ENCODE peak calls at places on chromosomes 5 and 9, in four cellular contexts. One of them, this sample, is unnamed.
A peak's percentile ranks its signal among the peaks of the same experiment; 100 is the strongest.

GRCh38 chr9:92064711-92065110 is 50.5 kb downstream of the SPTLC1 start:
- DNase-seq in OCI-LY7: no peak
- DNase-seq in cardiac muscle cell: no peak
- DNase-seq in DND-41: no peak
- DNase-seq in this sample: no peak

GRCh38 chr5:114361724-114362196 is at the start of gene KCNN2:
- DNase-seq in OCI-LY7: no peak
- DNase-seq in cardiac muscle cell: peak; percentile 92
- DNase-seq in DND-41: no peak
- DNase-seq in this sample: no peak

GRCh38 chr5:149638136-149638535 is 56.8 kb downstream of the ARHGEF37 start:
- DNase-seq in OCI-LY7: no peak
- DNase-seq in cardiac muscle cell: no peak
- DNase-seq in DND-41: no peak
- DNase-seq in this sample: no peak

GRCh38 chr9:104766025-104766424 is 2.1 kb downstream of the NIPSNAP3B start:
- DNase-seq in OCI-LY7: no peak
- DNase-seq in cardiac muscle cell: no peak
- DNase-seq in DND-41: no peak
- DNase-seq in this sample: no peak

GRCh38 chr9:127351182-127352166 is 45.5 kb upstream of the SLC2A8 start:
- DNase-seq in OCI-LY7: no peak
- DNase-seq in cardiac muscle cell: no peak
- DNase-seq in DND-41: no peak
- DNase-seq in this sample: no peak

GRCh38 chr5:158543539-158544387 is 556.0 kb downstream of the EBF1 start:
- DNase-seq in OCI-LY7: no peak
- DNase-seq in cardiac muscle cell: no peak
- DNase-seq in DND-41: no peak
- DNase-seq in this sample: no peak

GRCh38 chr5:79691007-79691406 is 1.4 kb downstream of the CMYA5 start:
- DNase-seq in OCI-LY7: no peak
- DNase-seq in cardiac muscle cell: no peak
- DNase-seq in DND-41: no peak
- DNase-seq in this sample: no peak

GRCh38 chr9:37947987-37948386 is 44.1 kb upstream of the SLC25A51 start:
- DNase-seq in OCI-LY7: no peak
- DNase-seq in cardiac muscle cell: no peak
- DNase-seq in DND-41: no peak
- DNase-seq in this sample: no peak

GRCh38 chr9:38694676-38695075 is 25.3 kb downstream of the FAM240B start:
- DNase-seq in OCI-LY7: no peak
- DNase-seq in cardiac muscle cell: no peak
- DNase-seq in DND-41: no peak
- DNase-seq in this sample: no peak

GRCh38 chr9:19174127-19174921 is 47.0 kb upstream of the PLIN2 start:
- DNase-seq in OCI-LY7: peak; percentile 81
- DNase-seq in cardiac muscle cell: peak; percentile 56
- DNase-seq in DND-41: peak; percentile 55
- DNase-seq in this sample: peak; percentile 91

GRCh38 chr5:132797651-132798050 is 15.5 kb upstream of the SOWAHA start:
- DNase-seq in OCI-LY7: no peak
- DNase-seq in cardiac muscle cell: no peak
- DNase-seq in DND-41: no peak
- DNase-seq in this sample: no peak

GRCh38 chr5:75909223-75909622 is 174.0 kb upstream of the SV2C start:
- DNase-seq in OCI-LY7: no peak
- DNase-seq in cardiac muscle cell: no peak
- DNase-seq in DND-41: no peak
- DNase-seq in this sample: no peak
- TF ChIP-seq CTCF in OCI-LY7: no peak
- TF ChIP-seq CTCF in cardiac muscle cell: no peak
- TF ChIP-seq CTCF in DND-41: no peak
- TF ChIP-seq CTCF in this sample: no peak

DNA sequence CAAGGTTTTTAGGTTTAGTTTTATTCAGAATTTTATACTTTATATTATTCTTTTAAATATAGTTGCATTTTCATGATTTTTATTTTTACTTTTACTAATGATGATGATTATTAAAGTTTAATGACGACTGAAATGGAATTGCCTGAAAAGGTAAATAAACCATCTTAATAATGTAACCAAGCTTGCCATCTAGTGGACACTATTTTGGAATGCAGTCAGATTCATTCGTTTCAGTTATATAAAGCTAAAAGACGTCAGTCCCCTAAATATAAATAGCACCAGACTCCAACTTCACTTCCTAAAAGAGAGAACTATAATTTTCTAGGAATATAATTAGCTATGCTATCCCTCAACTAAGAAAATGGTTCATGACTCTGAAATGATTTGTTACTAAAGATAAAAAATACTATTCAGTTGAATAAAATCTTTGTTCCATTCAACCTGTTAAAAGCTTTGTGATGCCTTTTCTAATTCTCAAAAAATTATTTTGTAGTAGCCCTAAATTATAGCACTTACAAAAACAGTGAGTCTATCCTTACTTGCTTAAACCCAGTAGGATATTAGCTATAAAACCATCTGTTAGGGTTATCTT is 19.9 kb downstream of the ABITRAM start:
- DNase-seq in OCI-LY7: peak; percentile 55
- DNase-seq in cardiac muscle cell: peak; percentile 66
- DNase-seq in DND-41: no peak
- DNase-seq in this sample: no peak
- TF ChIP-seq CTCF in OCI-LY7: peak; percentile 88
- TF ChIP-seq CTCF in cardiac muscle cell: peak; percentile 66
- TF ChIP-seq CTCF in DND-41: peak; percentile 66
- TF ChIP-seq CTCF in this sample: peak; percentile 79

GRCh38 chr5:16668194-16668593 is 51.4 kb upstream of the RETREG1 start:
- DNase-seq in OCI-LY7: no peak
- DNase-seq in cardiac muscle cell: no peak
- DNase-seq in DND-41: no peak
- DNase-seq in this sample: no peak

GRCh38 chr5:16664368-16664767 is 47.6 kb upstream of the RETREG1 start:
- DNase-seq in OCI-LY7: no peak
- DNase-seq in cardiac muscle cell: no peak
- DNase-seq in DND-41: no peak
- DNase-seq in this sample: no peak

GRCh38 chr5:16665611-16666010 is 48.8 kb upstream of the RETREG1 start:
- DNase-seq in OCI-LY7: no peak
- DNase-seq in cardiac muscle cell: no peak
- DNase-seq in DND-41: no peak
- DNase-seq in this sample: no peak

GRCh38 chr5:16666140-16666860 is 49.5 kb upstream of the RETREG1 start:
- DNase-seq in OCI-LY7: no peak
- DNase-seq in cardiac muscle cell: no peak
- DNase-seq in DND-41: no peak
- DNase-seq in this sample: no peak

DNA sequence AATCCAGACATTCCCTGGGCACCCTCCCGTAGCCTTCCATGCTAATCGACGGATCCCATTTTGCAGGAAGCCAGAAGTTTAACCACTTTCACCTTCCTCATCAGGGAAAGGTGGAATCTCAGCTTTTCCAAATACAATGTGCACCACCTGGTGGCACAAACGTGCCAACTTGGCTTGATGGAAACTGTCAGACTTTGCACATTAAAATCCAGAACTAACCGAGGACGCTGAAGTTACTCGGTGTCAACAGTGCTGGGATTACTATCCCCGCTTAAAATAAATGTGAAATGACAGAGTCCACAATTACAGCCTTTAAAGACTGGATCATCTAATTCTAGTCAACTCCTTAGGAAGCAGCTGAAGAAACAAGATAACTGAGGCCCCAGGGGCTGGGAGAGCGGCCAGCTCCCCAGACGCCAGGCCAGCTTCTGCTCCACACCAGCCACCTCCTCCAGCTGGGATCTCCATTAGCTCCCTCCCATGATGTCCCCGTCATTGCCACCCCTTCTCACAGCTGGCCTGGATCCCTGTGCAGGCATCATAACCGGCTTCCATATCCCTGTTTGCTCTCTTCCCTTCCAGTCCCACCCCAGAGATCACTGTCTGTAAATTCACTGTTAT is 50.2 kb upstream of the RETREG1 start:
- DNase-seq in OCI-LY7: no peak
- DNase-seq in cardiac muscle cell: peak; percentile 47
- DNase-seq in DND-41: no peak
- DNase-seq in this sample: no peak
- TF ChIP-seq CTCF in OCI-LY7: peak; percentile 50
- TF ChIP-seq CTCF in cardiac muscle cell: peak; percentile 45
- TF ChIP-seq CTCF in DND-41: peak; percentile 42
- TF ChIP-seq CTCF in this sample: peak; percentile 62

DNA sequence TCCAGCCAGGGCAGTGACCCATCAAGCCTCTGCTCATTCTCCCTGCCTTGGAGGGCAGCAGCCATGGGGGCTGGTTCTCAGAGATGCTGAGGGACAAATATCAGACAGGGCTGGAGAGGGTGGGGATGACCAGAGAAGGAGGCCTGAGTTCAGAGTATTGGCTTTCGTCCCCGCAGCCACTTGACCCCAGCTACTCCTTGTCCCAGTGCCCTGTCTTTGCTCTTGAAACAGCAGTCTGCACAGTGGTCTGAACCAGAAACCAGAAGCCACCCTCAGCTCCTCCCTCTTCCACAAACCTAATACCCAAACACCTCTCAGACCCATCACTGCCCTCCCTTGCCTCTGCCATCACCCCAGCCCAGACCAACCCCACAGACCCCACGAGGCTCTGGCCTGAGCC is 36.3 kb upstream of the SMIM23 start:
- DNase-seq in OCI-LY7: no peak
- DNase-seq in cardiac muscle cell: no peak
- DNase-seq in DND-41: no peak
- DNase-seq in this sample: no peak
- TF ChIP-seq CTCF in OCI-LY7: no peak
- TF ChIP-seq CTCF in cardiac muscle cell: no peak
- TF ChIP-seq CTCF in DND-41: no peak
- TF ChIP-seq CTCF in this sample: no peak

GRCh38 chr9:129109504-129109903 is 1.1 kb downstream of the CRAT start:
- DNase-seq in OCI-LY7: peak; percentile 16
- DNase-seq in cardiac muscle cell: no peak
- DNase-seq in DND-41: peak; percentile 14
- DNase-seq in this sample: no peak
- TF ChIP-seq CTCF in OCI-LY7: no peak
- TF ChIP-seq CTCF in cardiac muscle cell: no peak
- TF ChIP-seq CTCF in DND-41: no peak
- TF ChIP-seq CTCF in this sample: peak; percentile 11

GRCh38 chr9:130835441-130836298 is 616 bp downstream of the ABL1 start:
- DNase-seq in OCI-LY7: no peak
- DNase-seq in cardiac muscle cell: peak; percentile 78
- DNase-seq in DND-41: peak; percentile 55
- DNase-seq in this sample: no peak
- TF ChIP-seq CTCF in OCI-LY7: no peak
- TF ChIP-seq CTCF in cardiac muscle cell: no peak
- TF ChIP-seq CTCF in DND-41: no peak
- TF ChIP-seq CTCF in this sample: no peak